ENCODE peak calls at places on chromosome 11, in four cellular contexts. B is memory B cell; W is HS-5; N is stimulated activated CD4-positive, alpha-beta T cell treated with anti-CD3 and anti-CD28 coated beads, Interleukin-4, amount 100 ng/mL, for 4 hours. K is an unnamed sample.

GRCh38 chr11:107598225-107599139 is 7.5 kb downstream of the ELMOD1 start:
- DNase-seq in W (no peak), N (no peak), B (no peak), K (no peak)

GRCh38 chr11:71433648-71434450 is 14.3 kb downstream of the DHCR7 start:
- DNase-seq in B (no peak), W (no peak), N (no peak), K (no peak)

GRCh38 chr11:33701302-33701701 is 676 bp upstream of the C11orf91 start:
- DNase-seq in B (no peak), N (no peak), W (peak), K (no peak)

GRCh38 chr11:7020183-7020917 is at the start of the genes NLRP14 and ZNF214:
- DNase-seq in W (peak), N (no peak), B (no peak), K (no peak)

GRCh38 chr11:19912206-19913118 is 199.8 kb downstream of the NAV2 start:
- DNase-seq in W (no peak), B (no peak), N (no peak), K (no peak)

GRCh38 chr11:11731311-11732083 is 109.7 kb upstream of the GALNT18 start:
- DNase-seq in W (peak), N (no peak), B (no peak), K (no peak)

GRCh38 chr11:18171377-18172000 is 1.1 kb upstream of the MRGPRX4 start:
- DNase-seq in N (no peak), B (no peak), W (peak), K (no peak)

GRCh38 chr11:132402056-132402684 is 1031.8 kb downstream of the NTM start:
- DNase-seq in B (no peak), W (no peak), N (no peak), K (no peak)

GRCh38 chr11:59756496-59756840 is 1.3 kb downstream of the STX3 start:
- DNase-seq in N (no peak), B (no peak), W (no peak), K (no peak)